ENCODE peak calls at places on chromosome 7, in five cellular contexts. One of them, this sample, is unnamed. For H3K4me1, the result is how much of the 10 kb centered on the place peaks cover.

GRCh38 chr7:76400248-76400647 is 9.2 kb downstream of the SSC4D start:
- DNase-seq in stomach: no peak
- DNase-seq in pancreas: no peak
- DNase-seq in H1: no peak
- DNase-seq in Caco-2: no peak
- DNase-seq in this sample: no peak

GRCh38 chr7:117667456-117667855 is 187.6 kb downstream of the CFTR start:
- DNase-seq in stomach: no peak
- DNase-seq in pancreas: no peak
- DNase-seq in H1: no peak
- DNase-seq in Caco-2: no peak
- DNase-seq in this sample: no peak

GRCh38 chr7:119665791-119666190 is 607.2 kb upstream of the KCND2 start:
- DNase-seq in stomach: no peak
- DNase-seq in pancreas: no peak
- DNase-seq in H1: no peak
- DNase-seq in Caco-2: no peak
- DNase-seq in this sample: no peak

GRCh38 chr7:70775570-70776156 is 356.3 kb upstream of the GALNT17 start:
- DNase-seq in stomach: no peak
- DNase-seq in pancreas: no peak
- DNase-seq in H1: no peak
- DNase-seq in Caco-2: no peak
- DNase-seq in this sample: no peak

GRCh38 chr7:94366827-94367226 is 27.9 kb upstream of the COL1A2 start:
- DNase-seq in stomach: no peak
- DNase-seq in pancreas: no peak
- DNase-seq in H1: no peak
- DNase-seq in Caco-2: no peak
- DNase-seq in this sample: no peak

GRCh38 chr7:79282051-79282694 is 171.3 kb downstream of the MAGI2 start:
- DNase-seq in stomach: no peak
- DNase-seq in pancreas: no peak
- DNase-seq in H1: no peak
- DNase-seq in Caco-2: peak
- DNase-seq in this sample: no peak

GRCh38 chr7:44057849-44058758 is 7.3 kb downstream of the PGAM2 start:
- DNase-seq in stomach: no peak
- DNase-seq in pancreas: no peak
- DNase-seq in H1: no peak
- DNase-seq in Caco-2: no peak
- DNase-seq in this sample: no peak

GRCh38 chr7:1058821-1059199 is 14.5 kb downstream of the GPR146 start:
- DNase-seq in stomach: no peak
- DNase-seq in pancreas: no peak
- DNase-seq in H1: no peak
- DNase-seq in Caco-2: no peak
- DNase-seq in this sample: no peak

GRCh38 chr7:1279041-1279440 is 46.4 kb downstream of the UNCX start:
- DNase-seq in stomach: no peak
- DNase-seq in pancreas: no peak
- DNase-seq in H1: no peak
- DNase-seq in Caco-2: no peak
- DNase-seq in this sample: no peak

GRCh38 chr7:78284945-78285344 is 486.4 kb downstream of the PHTF2 start:
- DNase-seq in stomach: no peak
- DNase-seq in pancreas: no peak
- DNase-seq in H1: no peak
- DNase-seq in Caco-2: no peak
- DNase-seq in this sample: no peak

GRCh38 chr7:76303829-76304505 is 1.5 kb downstream of the HSPB1 start:
- DNase-seq in stomach: no peak
- DNase-seq in pancreas: no peak
- DNase-seq in H1: no peak
- DNase-seq in Caco-2: no peak
- DNase-seq in this sample: no peak

GRCh38 chr7:24755541-24756416 is 1.5 kb downstream of the GSDME start:
- DNase-seq in stomach: no peak
- DNase-seq in pancreas: no peak
- DNase-seq in H1: no peak
- DNase-seq in Caco-2: no peak
- DNase-seq in this sample: no peak

GRCh38 chr7:134535919-134536299 is 8.5 kb downstream of the AKR1B10 start:
- DNase-seq in stomach: no peak
- DNase-seq in pancreas: no peak
- DNase-seq in H1: no peak
- DNase-seq in Caco-2: no peak
- DNase-seq in this sample: no peak

GRCh38 chr7:156773966-156774365 is 119.0 kb downstream of the LMBR1 start:
- DNase-seq in stomach: no peak
- DNase-seq in pancreas: no peak
- DNase-seq in H1: no peak
- DNase-seq in Caco-2: no peak
- DNase-seq in this sample: no peak

GRCh38 chr7:100467638-100468373 is 3.7 kb upstream of the SPACDR start:
- DNase-seq in stomach: no peak
- DNase-seq in pancreas: no peak
- DNase-seq in H1: no peak
- DNase-seq in Caco-2: no peak
- DNase-seq in this sample: no peak

GRCh38 chr7:124996778-124997177 is 67.2 kb upstream of the POT1 start:
- DNase-seq in stomach: no peak
- DNase-seq in pancreas: no peak
- DNase-seq in H1: no peak
- DNase-seq in Caco-2: peak
- DNase-seq in this sample: no peak

GRCh38 chr7:74479066-74479781 is 25.5 kb downstream of the GTF2IRD1 start:
- DNase-seq in stomach: peak
- DNase-seq in pancreas: peak
- DNase-seq in H1: no peak
- DNase-seq in Caco-2: no peak
- DNase-seq in this sample: no peak

GRCh38 chr7:99312316-99313203 is 13.1 kb upstream of the ARPC1A start:
- DNase-seq in stomach: peak
- DNase-seq in pancreas: peak
- DNase-seq in H1: peak
- DNase-seq in Caco-2: peak
- DNase-seq in this sample: peak

GRCh38 chr7:156139633-156140032 is 327.4 kb upstream of the SHH start:
- DNase-seq in stomach: no peak
- DNase-seq in pancreas: no peak
- DNase-seq in H1: no peak
- DNase-seq in Caco-2: no peak
- DNase-seq in this sample: no peak

GRCh38 chr7:91310829-91311460 is 46.7 kb downstream of the FZD1 start:
- DNase-seq in stomach: no peak
- DNase-seq in pancreas: no peak
- DNase-seq in H1: no peak
- DNase-seq in Caco-2: no peak
- DNase-seq in this sample: no peak

GRCh38 chr7:1576521-1577253 is 6.9 kb upstream of the PSMG3 start:
- DNase-seq in stomach: no peak
- DNase-seq in pancreas: no peak
- DNase-seq in H1: no peak
- DNase-seq in Caco-2: no peak
- DNase-seq in this sample: no peak

GRCh38 chr7:116215550-116215949 is 5.2 kb downstream of the TES start:
- DNase-seq in stomach: no peak
- DNase-seq in pancreas: no peak
- DNase-seq in H1: no peak
- DNase-seq in Caco-2: no peak
- DNase-seq in this sample: no peak

GRCh38 chr7:81549484-81550016 is 220.3 kb downstream of the HGF start:
- DNase-seq in stomach: no peak
- DNase-seq in pancreas: no peak
- DNase-seq in H1: peak
- DNase-seq in Caco-2: no peak
- DNase-seq in this sample: no peak

GRCh38 chr7:37040330-37040729 is 316.0 kb upstream of the AOAH start:
- DNase-seq in stomach: no peak
- DNase-seq in pancreas: no peak
- DNase-seq in H1: no peak
- DNase-seq in Caco-2: no peak
- DNase-seq in this sample: no peak

GRCh38 chr7:82441916-82442478 is 1.6 kb downstream of the CACNA2D1 start:
- DNase-seq in stomach: no peak
- DNase-seq in pancreas: no peak
- DNase-seq in H1: no peak
- DNase-seq in Caco-2: no peak
- DNase-seq in this sample: no peak

GRCh38 chr7:5452937-5453540 is 29.4 kb upstream of the TNRC18 start:
- DNase-seq in stomach: no peak
- DNase-seq in pancreas: no peak
- DNase-seq in H1: peak
- DNase-seq in Caco-2: no peak
- DNase-seq in this sample: no peak

GRCh38 chr7:51430480-51431086 is 114.0 kb upstream of the COBL start:
- DNase-seq in stomach: no peak
- DNase-seq in pancreas: peak
- DNase-seq in H1: peak
- DNase-seq in Caco-2: peak
- DNase-seq in this sample: no peak

GRCh38 chr7:107582906-107583305 is 2.9 kb downstream of the BCAP29 start:
- DNase-seq in stomach: no peak
- DNase-seq in pancreas: no peak
- DNase-seq in H1: no peak
- DNase-seq in Caco-2: no peak
- DNase-seq in this sample: no peak

GRCh38 chr7:107588529-107589130 is 8.6 kb downstream of the BCAP29 start:
- DNase-seq in stomach: no peak
- DNase-seq in pancreas: no peak
- DNase-seq in H1: no peak
- DNase-seq in Caco-2: no peak
- DNase-seq in this sample: no peak

GRCh38 chr7:107581387-107582013 is 1.5 kb downstream of the BCAP29 start:
- DNase-seq in stomach: no peak
- DNase-seq in pancreas: no peak
- DNase-seq in H1: no peak
- DNase-seq in Caco-2: no peak
- DNase-seq in this sample: no peak

GRCh38 chr7:107580716-107581383 is 804 bp downstream of the BCAP29 start:
- DNase-seq in stomach: no peak
- DNase-seq in pancreas: no peak
- DNase-seq in H1: no peak
- DNase-seq in Caco-2: no peak
- DNase-seq in this sample: no peak

GRCh38 chr7:107584716-107585115 is 4.7 kb downstream of the BCAP29 start:
- DNase-seq in stomach: no peak
- DNase-seq in pancreas: no peak
- DNase-seq in H1: no peak
- DNase-seq in Caco-2: no peak
- DNase-seq in this sample: no peak
- H3K4me1 ChIP-seq in stomach: under half
- H3K4me1 ChIP-seq in pancreas: under half
- H3K4me1 ChIP-seq in H1: under half
- H3K4me1 ChIP-seq in Caco-2: under half
- H3K4me1 ChIP-seq in this sample: under half

DNA sequence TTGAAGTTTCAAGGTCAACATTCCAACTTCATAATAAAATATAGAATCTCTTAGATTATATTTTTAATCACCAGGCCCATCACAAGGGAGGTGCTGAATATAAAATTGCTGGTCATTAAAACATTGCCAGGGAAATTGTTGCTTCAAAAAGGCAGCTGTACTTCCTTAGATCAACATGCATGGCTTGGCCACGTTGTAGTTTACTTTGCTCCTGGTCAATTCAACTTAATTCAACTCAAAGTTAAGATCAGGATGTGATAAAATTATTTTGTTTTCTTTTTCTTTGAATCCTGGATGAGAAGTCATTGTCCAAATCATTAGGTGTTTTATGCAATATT is 317.4 kb downstream of the PAXIP1 start:
- DNase-seq in stomach: no peak
- DNase-seq in pancreas: no peak
- DNase-seq in H1: no peak
- DNase-seq in Caco-2: no peak
- DNase-seq in this sample: no peak
- H3K4me1 ChIP-seq in stomach: under half
- H3K4me1 ChIP-seq in pancreas: under half
- H3K4me1 ChIP-seq in H1: under half
- H3K4me1 ChIP-seq in Caco-2: under half
- H3K4me1 ChIP-seq in this sample: under half

DNA sequence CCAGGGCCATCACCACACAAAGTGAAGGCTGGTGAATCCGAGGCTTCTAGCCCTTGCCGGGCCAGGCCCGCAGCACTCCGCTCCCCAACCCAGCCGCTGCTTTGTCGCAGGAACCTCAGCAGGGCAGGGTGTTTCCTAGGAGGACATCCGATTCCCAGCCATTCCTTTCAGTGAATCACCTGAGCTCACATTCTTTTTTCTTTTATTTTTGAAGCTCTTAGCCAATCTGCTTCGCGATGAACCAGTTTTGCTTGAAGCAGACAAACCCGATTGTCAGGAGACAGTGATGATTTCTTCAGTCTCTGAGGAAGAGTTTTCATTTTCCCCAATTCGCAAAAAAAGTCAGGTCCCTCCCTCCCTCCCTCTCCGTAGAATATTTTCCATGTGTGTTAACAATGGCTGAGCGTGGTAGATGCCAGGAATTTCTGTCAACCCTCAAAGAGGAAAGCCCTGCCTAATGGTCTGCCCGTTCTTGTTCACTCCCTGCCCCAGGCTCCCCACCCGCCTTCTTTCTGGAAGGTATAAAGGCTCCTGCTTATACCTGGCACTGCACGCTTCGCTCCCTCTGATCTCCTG is 34.9 kb downstream of the EGFR start:
- DNase-seq in stomach: no peak
- DNase-seq in pancreas: no peak
- DNase-seq in H1: no peak
- DNase-seq in Caco-2: no peak
- DNase-seq in this sample: no peak
- H3K4me1 ChIP-seq in stomach: under half
- H3K4me1 ChIP-seq in pancreas: under half
- H3K4me1 ChIP-seq in H1: under half
- H3K4me1 ChIP-seq in Caco-2: under half
- H3K4me1 ChIP-seq in this sample: under half

GRCh38 chr7:130084037-130084875 is 13.9 kb downstream of the KLHDC10 start:
- DNase-seq in stomach: no peak
- DNase-seq in pancreas: no peak
- DNase-seq in H1: no peak
- DNase-seq in Caco-2: no peak
- DNase-seq in this sample: no peak

GRCh38 chr7:130091999-130092398 is 21.7 kb downstream of the KLHDC10 start:
- DNase-seq in stomach: no peak
- DNase-seq in pancreas: no peak
- DNase-seq in H1: no peak
- DNase-seq in Caco-2: no peak
- DNase-seq in this sample: no peak

GRCh38 chr7:130086938-130087337 is 16.6 kb downstream of the KLHDC10 start:
- DNase-seq in stomach: no peak
- DNase-seq in pancreas: no peak
- DNase-seq in H1: no peak
- DNase-seq in Caco-2: no peak
- DNase-seq in this sample: no peak

GRCh38 chr7:130090745-130091532 is 20.6 kb downstream of the KLHDC10 start:
- DNase-seq in stomach: no peak
- DNase-seq in pancreas: no peak
- DNase-seq in H1: no peak
- DNase-seq in Caco-2: no peak
- DNase-seq in this sample: no peak

GRCh38 chr7:130087364-130087763 is 17.0 kb downstream of the KLHDC10 start:
- DNase-seq in stomach: no peak
- DNase-seq in pancreas: no peak
- DNase-seq in H1: no peak
- DNase-seq in Caco-2: no peak
- DNase-seq in this sample: no peak
- H3K4me1 ChIP-seq in stomach: half or more
- H3K4me1 ChIP-seq in pancreas: under half
- H3K4me1 ChIP-seq in H1: under half
- H3K4me1 ChIP-seq in Caco-2: under half
- H3K4me1 ChIP-seq in this sample: under half

This sample was measured in thoracic aorta.